ENCODE peak calls at places on chromosomes 1 and 21, in six cellular contexts. One of them, this sample, is unnamed.

GRCh38 chr1:199272690-199273089 is 633.9 kb downstream of the PTPRC start:
- DNase-seq in A549: peak
- DNase-seq in breast epithelium: no peak
- DNase-seq in transverse colon: no peak
- DNase-seq in heart left ventricle: peak
- DNase-seq in upper lobe of left lung: peak
- DNase-seq in this sample: no peak

GRCh38 chr1:111190931-111191451 is 9.5 kb downstream of the DENND2D start:
- DNase-seq in upper lobe of left lung: no peak
- DNase-seq in transverse colon: no peak
- DNase-seq in A549: no peak
- DNase-seq in heart left ventricle: no peak
- DNase-seq in breast epithelium: no peak
- DNase-seq in this sample: no peak

GRCh38 chr21:45100866-45101265 is 26.5 kb downstream of the ADARB1 start:
- DNase-seq in upper lobe of left lung: no peak
- DNase-seq in A549: no peak
- DNase-seq in heart left ventricle: no peak
- DNase-seq in transverse colon: no peak
- DNase-seq in breast epithelium: no peak
- DNase-seq in this sample: no peak

GRCh38 chr1:57976218-57976617 is 552.4 kb upstream of the DAB1 start:
- DNase-seq in transverse colon: no peak
- DNase-seq in upper lobe of left lung: no peak
- DNase-seq in A549: no peak
- DNase-seq in breast epithelium: no peak
- DNase-seq in heart left ventricle: no peak
- DNase-seq in this sample: no peak

GRCh38 chr1:9344426-9345200 is 51.9 kb downstream of the SPSB1 start:
- DNase-seq in breast epithelium: no peak
- DNase-seq in transverse colon: no peak
- DNase-seq in heart left ventricle: peak
- DNase-seq in A549: no peak
- DNase-seq in upper lobe of left lung: no peak
- DNase-seq in this sample: no peak

GRCh38 chr1:97647776-97648175 is 273.1 kb downstream of the DPYD start:
- DNase-seq in A549: no peak
- DNase-seq in breast epithelium: no peak
- DNase-seq in heart left ventricle: no peak
- DNase-seq in transverse colon: no peak
- DNase-seq in upper lobe of left lung: no peak
- DNase-seq in this sample: no peak

GRCh38 chr21:41627428-41627827 is 119.5 kb upstream of the TMPRSS2 start:
- DNase-seq in upper lobe of left lung: no peak
- DNase-seq in transverse colon: no peak
- DNase-seq in heart left ventricle: no peak
- DNase-seq in A549: no peak
- DNase-seq in breast epithelium: no peak
- DNase-seq in this sample: no peak

GRCh38 chr1:231507476-231508355 is 20.8 kb upstream of the TSNAX start:
- DNase-seq in heart left ventricle: no peak
- DNase-seq in breast epithelium: no peak
- DNase-seq in A549: no peak
- DNase-seq in upper lobe of left lung: no peak
- DNase-seq in transverse colon: no peak
- DNase-seq in this sample: no peak

GRCh38 chr21:15671188-15671587 is 58.6 kb upstream of the USP25 start:
- DNase-seq in breast epithelium: no peak
- DNase-seq in heart left ventricle: no peak
- DNase-seq in transverse colon: no peak
- DNase-seq in upper lobe of left lung: no peak
- DNase-seq in A549: no peak
- DNase-seq in this sample: no peak

GRCh38 chr1:115090547-115090946 is 1.2 kb upstream of the TSPAN2 start:
- DNase-seq in A549: no peak
- DNase-seq in transverse colon: no peak
- DNase-seq in heart left ventricle: no peak
- DNase-seq in upper lobe of left lung: no peak
- DNase-seq in breast epithelium: no peak
- DNase-seq in this sample: no peak

GRCh38 chr21:25691931-25692330 is 42.8 kb downstream of the ATP5PF start:
- DNase-seq in transverse colon: no peak
- DNase-seq in heart left ventricle: no peak
- DNase-seq in A549: no peak
- DNase-seq in breast epithelium: no peak
- DNase-seq in upper lobe of left lung: peak
- DNase-seq in this sample: no peak

GRCh38 chr1:178055779-178056471 is 38.0 kb upstream of the RASAL2 start:
- DNase-seq in breast epithelium: no peak
- DNase-seq in transverse colon: no peak
- DNase-seq in heart left ventricle: no peak
- DNase-seq in A549: peak
- DNase-seq in upper lobe of left lung: peak
- DNase-seq in this sample: peak

GRCh38 chr1:31736675-31737074 is 27.5 kb downstream of the ADGRB2 start:
- DNase-seq in heart left ventricle: no peak
- DNase-seq in upper lobe of left lung: no peak
- DNase-seq in breast epithelium: no peak
- DNase-seq in transverse colon: peak
- DNase-seq in A549: no peak
- DNase-seq in this sample: no peak

GRCh38 chr1:167291539-167292195 is 71.0 kb downstream of the POU2F1 start:
- DNase-seq in heart left ventricle: no peak
- DNase-seq in A549: no peak
- DNase-seq in breast epithelium: no peak
- DNase-seq in transverse colon: no peak
- DNase-seq in upper lobe of left lung: no peak
- DNase-seq in this sample: no peak

GRCh38 chr1:19643113-19643512 is 998 bp upstream of the NBL1 start:
- DNase-seq in breast epithelium: peak
- DNase-seq in transverse colon: peak
- DNase-seq in A549: peak
- DNase-seq in heart left ventricle: no peak
- DNase-seq in upper lobe of left lung: no peak
- DNase-seq in this sample: no peak

GRCh38 chr1:24793762-24794161 is 48.5 kb downstream of the CLIC4 start:
- DNase-seq in transverse colon: no peak
- DNase-seq in upper lobe of left lung: no peak
- DNase-seq in breast epithelium: no peak
- DNase-seq in A549: no peak
- DNase-seq in heart left ventricle: no peak
- DNase-seq in this sample: no peak

GRCh38 chr1:84998642-84999280 is 1.8 kb upstream of the MCOLN2 start:
- DNase-seq in transverse colon: peak
- DNase-seq in breast epithelium: no peak
- DNase-seq in upper lobe of left lung: peak
- DNase-seq in A549: no peak
- DNase-seq in heart left ventricle: no peak
- DNase-seq in this sample: peak

GRCh38 chr21:42332557-42332956 is 17.3 kb upstream of the TFF3 start:
- DNase-seq in upper lobe of left lung: no peak
- DNase-seq in A549: no peak
- DNase-seq in breast epithelium: no peak
- DNase-seq in transverse colon: peak
- DNase-seq in heart left ventricle: no peak
- DNase-seq in this sample: no peak

GRCh38 chr1:192952646-192953045 is 106.5 kb downstream of the UCHL5 start:
- DNase-seq in breast epithelium: no peak
- DNase-seq in transverse colon: no peak
- DNase-seq in A549: no peak
- DNase-seq in heart left ventricle: no peak
- DNase-seq in upper lobe of left lung: no peak
- DNase-seq in this sample: no peak

GRCh38 chr1:66000033-66000637 is 207.4 kb downstream of the PDE4B start:
- DNase-seq in breast epithelium: no peak
- DNase-seq in heart left ventricle: no peak
- DNase-seq in transverse colon: no peak
- DNase-seq in upper lobe of left lung: no peak
- DNase-seq in A549: no peak
- DNase-seq in this sample: no peak

GRCh38 chr21:41207401-41208388 is 39.7 kb downstream of the BACE2 start:
- DNase-seq in transverse colon: peak
- DNase-seq in A549: no peak
- DNase-seq in upper lobe of left lung: no peak
- DNase-seq in heart left ventricle: peak
- DNase-seq in breast epithelium: no peak
- DNase-seq in this sample: no peak

GRCh38 chr1:234543442-234544093 is 64.6 kb upstream of the TARBP1 start:
- DNase-seq in upper lobe of left lung: no peak
- DNase-seq in transverse colon: peak
- DNase-seq in breast epithelium: peak
- DNase-seq in heart left ventricle: no peak
- DNase-seq in A549: no peak
- DNase-seq in this sample: no peak

GRCh38 chr1:66571789-66572188 is 37.8 kb downstream of the SGIP1 start:
- DNase-seq in transverse colon: no peak
- DNase-seq in heart left ventricle: no peak
- DNase-seq in A549: no peak
- DNase-seq in upper lobe of left lung: no peak
- DNase-seq in breast epithelium: no peak
- DNase-seq in this sample: no peak

GRCh38 chr1:119647734-119648619 is at the start of gene ZNF697:
- DNase-seq in transverse colon: peak
- DNase-seq in upper lobe of left lung: peak
- DNase-seq in heart left ventricle: peak
- DNase-seq in A549: peak
- DNase-seq in breast epithelium: peak
- DNase-seq in this sample: peak

GRCh38 chr1:119646521-119647227 is 1.4 kb downstream of the ZNF697 start:
- DNase-seq in heart left ventricle: no peak
- DNase-seq in transverse colon: no peak
- DNase-seq in A549: no peak
- DNase-seq in upper lobe of left lung: no peak
- DNase-seq in breast epithelium: no peak
- DNase-seq in this sample: no peak

GRCh38 chr1:119648620-119649004 is 546 bp upstream of the ZNF697 start:
- DNase-seq in A549: no peak
- DNase-seq in upper lobe of left lung: no peak
- DNase-seq in breast epithelium: no peak
- DNase-seq in heart left ventricle: no peak
- DNase-seq in transverse colon: no peak
- DNase-seq in this sample: no peak

GRCh38 chr1:119651133-119651532 is 3.1 kb upstream of the ZNF697 start:
- DNase-seq in heart left ventricle: no peak
- DNase-seq in breast epithelium: no peak
- DNase-seq in A549: no peak
- DNase-seq in transverse colon: no peak
- DNase-seq in upper lobe of left lung: no peak
- DNase-seq in this sample: no peak

GRCh38 chr1:119647228-119647733 is 785 bp downstream of the ZNF697 start:
- DNase-seq in A549: no peak
- DNase-seq in heart left ventricle: no peak
- DNase-seq in upper lobe of left lung: peak
- DNase-seq in breast epithelium: no peak
- DNase-seq in transverse colon: no peak
- DNase-seq in this sample: no peak
- TF ChIP-seq POLR2A in A549: no peak
- TF ChIP-seq POLR2A in heart left ventricle: no peak
- TF ChIP-seq POLR2A in upper lobe of left lung: no peak
- TF ChIP-seq POLR2A in breast epithelium: no peak
- TF ChIP-seq POLR2A in transverse colon: no peak
- TF ChIP-seq POLR2A in this sample: no peak

GRCh38 chr1:238621405-238621804 is 730.7 kb upstream of the ZP4 start:
- DNase-seq in breast epithelium: no peak
- DNase-seq in upper lobe of left lung: no peak
- DNase-seq in transverse colon: no peak
- DNase-seq in heart left ventricle: no peak
- DNase-seq in A549: no peak
- DNase-seq in this sample: no peak
- TF ChIP-seq POLR2A in breast epithelium: no peak
- TF ChIP-seq POLR2A in upper lobe of left lung: no peak
- TF ChIP-seq POLR2A in transverse colon: no peak
- TF ChIP-seq POLR2A in heart left ventricle: no peak
- TF ChIP-seq POLR2A in A549: no peak
- TF ChIP-seq POLR2A in this sample: no peak

DNA sequence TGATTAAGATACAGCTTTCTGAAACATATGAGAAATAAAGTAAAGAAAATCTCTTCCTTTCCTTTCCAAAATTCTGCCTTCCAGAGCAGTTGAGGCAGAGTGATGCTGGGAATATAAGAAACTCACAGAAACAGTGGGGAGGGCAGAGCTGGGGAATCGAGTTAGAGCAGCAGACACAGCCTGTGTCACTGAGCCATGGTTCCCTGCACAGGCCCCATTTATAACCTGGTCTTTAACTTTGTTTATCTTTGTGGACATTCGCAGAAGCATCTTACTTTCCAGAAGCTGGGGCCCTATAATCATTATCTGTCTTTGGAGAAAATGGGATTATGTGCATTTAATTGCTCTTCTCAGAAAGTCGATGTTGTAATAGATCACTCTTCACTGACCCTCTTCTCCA is 349.1 kb downstream of the SETD4 start:
- DNase-seq in upper lobe of left lung: no peak
- DNase-seq in A549: no peak
- DNase-seq in heart left ventricle: no peak
- DNase-seq in transverse colon: no peak
- DNase-seq in breast epithelium: no peak
- DNase-seq in this sample: no peak
- TF ChIP-seq POLR2A in upper lobe of left lung: no peak
- TF ChIP-seq POLR2A in A549: no peak
- TF ChIP-seq POLR2A in heart left ventricle: no peak
- TF ChIP-seq POLR2A in transverse colon: no peak
- TF ChIP-seq POLR2A in breast epithelium: no peak
- TF ChIP-seq POLR2A in this sample: no peak

GRCh38 chr1:229121845-229122436 is 149.0 kb upstream of the RAB4A start:
- DNase-seq in transverse colon: no peak
- DNase-seq in heart left ventricle: no peak
- DNase-seq in breast epithelium: no peak
- DNase-seq in upper lobe of left lung: no peak
- DNase-seq in A549: no peak
- DNase-seq in this sample: no peak
- TF ChIP-seq POLR2A in transverse colon: no peak
- TF ChIP-seq POLR2A in heart left ventricle: no peak
- TF ChIP-seq POLR2A in breast epithelium: no peak
- TF ChIP-seq POLR2A in upper lobe of left lung: no peak
- TF ChIP-seq POLR2A in A549: no peak
- TF ChIP-seq POLR2A in this sample: no peak

DNA sequence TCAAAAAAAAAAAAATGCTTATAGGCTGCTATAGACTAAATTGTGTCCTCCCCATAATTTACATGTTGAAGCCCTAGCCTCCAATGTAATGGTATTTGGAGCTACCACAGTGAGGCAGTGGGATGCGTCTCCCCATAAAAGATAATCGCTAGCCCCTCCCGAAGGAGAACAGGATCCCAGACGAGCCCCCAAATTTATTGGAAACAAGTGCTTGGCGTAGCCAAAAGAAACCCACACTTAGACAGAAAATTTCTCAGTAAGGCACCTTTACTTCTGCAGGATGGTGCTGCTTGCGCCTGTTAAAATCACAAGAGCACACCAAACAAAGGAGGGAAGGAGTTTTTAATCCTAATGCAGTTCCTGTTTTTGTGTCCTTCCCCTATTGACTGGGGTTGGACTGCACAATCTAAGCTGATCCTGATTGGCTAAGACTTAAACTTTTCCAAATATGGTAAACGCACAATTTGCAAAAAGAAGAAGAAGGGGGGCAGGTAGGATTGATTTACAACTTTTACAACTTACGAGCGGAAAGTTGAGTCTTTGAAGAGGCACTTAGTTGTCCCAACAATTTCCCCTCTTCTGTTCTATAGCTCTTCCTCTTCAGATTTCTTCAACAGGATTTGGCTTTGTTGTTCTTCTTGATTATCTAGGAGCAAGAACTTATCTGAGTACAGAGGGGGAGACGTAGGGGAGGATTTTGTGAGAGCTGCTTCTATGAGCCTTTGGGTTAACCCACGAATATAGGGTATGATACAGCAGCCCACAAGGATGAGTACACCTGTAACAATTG is 3.0 kb upstream of the IPP start:
- DNase-seq in upper lobe of left lung: no peak
- DNase-seq in A549: no peak
- DNase-seq in breast epithelium: no peak
- DNase-seq in heart left ventricle: no peak
- DNase-seq in transverse colon: no peak
- DNase-seq in this sample: no peak
- TF ChIP-seq POLR2A in upper lobe of left lung: no peak
- TF ChIP-seq POLR2A in A549: no peak
- TF ChIP-seq POLR2A in breast epithelium: no peak
- TF ChIP-seq POLR2A in heart left ventricle: no peak
- TF ChIP-seq POLR2A in transverse colon: no peak
- TF ChIP-seq POLR2A in this sample: no peak

This sample was measured in GM12892.